ENCODE peak calls at places on chromosomes 7 and 10, in four cellular contexts. H is cerebellum, Y is progenitor cell of endocrine pancreas, C is ovary. W is an unnamed sample.
A peak's percentile ranks its signal among the peaks of the same experiment; 100 is the strongest.

GRCh38 chr10:49651917-49652316 is 27.5 kb upstream of the C10orf53 start:
- DNase-seq in H (no peak), Y (no peak), C (no peak), W (no peak)

GRCh38 chr10:48449501-48450232 is 143.2 kb downstream of the MAPK8 start:
- DNase-seq in H (peak; percentile 73), Y (no peak), C (no peak), W (no peak)

GRCh38 chr10:71971769-71972555 is 7.8 kb downstream of the CHST3 start:
- DNase-seq in H (no peak), Y (no peak), C (no peak), W (no peak)

GRCh38 chr7:20831976-20832375 is 45.3 kb upstream of the SP8 start:
- DNase-seq in H (no peak), Y (no peak), C (no peak), W (no peak)

GRCh38 chr7:159004411-159004810 is 140.3 kb downstream of the VIPR2 start:
- DNase-seq in H (no peak), Y (no peak), C (no peak), W (no peak)

GRCh38 chr10:4514445-4515108 is 311.4 kb upstream of the AKR1E2 start:
- DNase-seq in H (no peak), Y (no peak), C (no peak), W (no peak)

GRCh38 chr10:84845628-84846261 is 517.4 kb downstream of the CCSER2 start:
- DNase-seq in H (no peak), Y (no peak), C (no peak), W (peak; percentile 15)

GRCh38 chr7:96495751-96496216 is 173.9 kb upstream of the SLC25A13 start:
- DNase-seq in H (no peak), Y (no peak), C (no peak), W (no peak)

GRCh38 chr7:111958889-111959288 is 247.3 kb downstream of the DOCK4 start:
- DNase-seq in H (no peak), Y (no peak), C (no peak), W (no peak)